ENCODE peak calls at places on chromosomes 11 and 22, in five cellular contexts. G is GM23338, N is neural crest cell, Z is nephron progenitor cell, J is RWPE2. T is an unnamed sample.

GRCh38 chr22:28955817-28956216 is 72.4 kb downstream of the ZNRF3 start:
- DNase-seq in G (no peak), Z (no peak), J (no peak), N (no peak), T (no peak)

GRCh38 chr11:133948711-133949110 is 8.1 kb downstream of the IGSF9B start:
- DNase-seq in J (no peak), Z (no peak), G (no peak), N (no peak), T (no peak)

GRCh38 chr11:66072518-66072917 is 2.4 kb downstream of the PACS1 start:
- DNase-seq in G (no peak), N (no peak), Z (no peak), J (no peak), T (no peak)

GRCh38 chr11:10735532-10736465 is 15.2 kb upstream of the CTR9 start:
- DNase-seq in J (peak), Z (peak), N (peak), G (peak), T (peak)

GRCh38 chr11:129321076-129321475 is 54.6 kb upstream of the BARX2 start:
- DNase-seq in Z (no peak), N (no peak), J (no peak), G (no peak), T (no peak)

GRCh38 chr22:20393705-20394476 is at the start of gene ZNF74:
- DNase-seq in Z (peak), G (peak), N (peak), J (no peak), T (peak)

GRCh38 chr11:65861533-65862183 is 1.4 kb downstream of the MUS81 start:
- DNase-seq in N (no peak), Z (no peak), G (no peak), J (peak), T (peak)

GRCh38 chr22:49415219-49415951 is 412.3 kb downstream of the BRD1 start:
- DNase-seq in Z (no peak), N (no peak), G (no peak), J (no peak), T (no peak)

GRCh38 chr11:123671534-123671933 is 17.1 kb upstream of the SCN3B start:
- DNase-seq in Z (no peak), N (no peak), J (no peak), G (peak), T (no peak)

GRCh38 chr11:132284048-132284447 is 913.6 kb downstream of the NTM start:
- DNase-seq in J (no peak), Z (no peak), G (peak), N (no peak), T (no peak)

GRCh38 chr11:127471662-127472061 is 471.1 kb upstream of the KIRREL3 start:
- DNase-seq in Z (no peak), J (no peak), G (peak), N (no peak), T (no peak)

DNA sequence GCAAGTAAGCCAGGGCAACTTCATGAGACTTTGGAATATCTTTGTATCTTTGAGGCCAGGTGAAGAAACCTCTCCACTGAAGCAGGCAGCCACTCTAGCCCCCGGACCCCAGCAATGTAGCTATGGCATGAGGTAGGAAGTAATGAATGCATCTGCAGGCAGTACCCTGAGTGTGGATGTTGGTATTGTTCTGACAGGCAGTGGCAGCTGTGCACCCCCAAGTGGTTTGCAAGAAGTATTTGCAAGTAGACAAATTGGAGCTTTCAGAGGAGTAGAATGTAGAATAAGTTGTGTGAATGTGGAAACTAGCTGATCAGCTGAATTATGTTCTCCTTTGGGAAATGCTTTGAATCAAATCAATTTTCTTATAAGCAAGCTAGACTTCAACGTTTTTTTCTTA is 194.4 kb upstream of the PGR start:
- DNase-seq in J (no peak), Z (no peak), N (no peak), G (peak), T (peak)
- TF ChIP-seq CTCF in J (peak), Z (no peak), N (no peak), G (peak), T (no peak)

DNA sequence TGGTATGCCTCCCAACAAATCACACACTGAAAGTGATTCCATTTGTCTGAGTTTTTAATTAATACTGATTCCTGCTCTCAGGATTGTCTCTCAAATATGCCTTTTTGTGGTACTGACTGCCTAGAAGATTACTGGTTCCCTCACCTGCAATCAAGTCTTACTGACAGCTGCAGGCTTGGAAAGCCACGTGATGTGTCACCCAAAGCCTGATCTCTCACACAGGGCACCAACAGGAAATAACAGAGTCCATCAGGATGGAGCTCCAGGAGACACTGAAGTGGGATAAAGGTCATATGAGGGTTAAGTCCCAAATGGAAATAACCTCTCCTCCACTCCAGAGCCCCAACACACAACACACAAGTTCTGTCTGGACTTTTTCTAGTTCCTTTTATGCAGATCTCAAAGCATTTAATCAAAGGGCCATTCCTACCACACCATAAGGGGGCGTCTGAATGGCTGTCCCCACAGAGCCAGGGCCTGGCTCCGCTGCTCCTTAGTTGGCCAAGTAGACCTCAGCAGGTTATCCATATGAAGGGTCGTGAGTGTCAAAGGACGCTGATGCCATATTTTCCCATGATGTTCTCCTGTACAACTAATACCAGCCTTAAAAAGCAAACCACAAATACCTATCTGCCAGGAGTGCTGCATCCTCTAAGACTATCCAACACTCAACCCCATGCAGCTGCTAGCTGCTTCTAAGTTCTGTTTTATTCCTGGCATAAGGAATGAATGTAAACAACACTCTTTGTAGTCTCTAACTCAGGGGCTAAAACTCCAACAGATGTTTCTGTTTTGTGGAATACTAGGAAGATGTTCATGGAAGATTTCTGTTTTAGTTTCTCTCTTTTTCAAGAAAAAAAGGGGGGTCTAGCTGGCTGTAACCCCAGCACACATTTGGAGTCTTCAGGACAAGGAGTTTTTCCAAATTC is 13.0 kb downstream of the SCUBE2 start:
- DNase-seq in J (no peak), G (peak), Z (no peak), N (no peak), T (no peak)
- TF ChIP-seq CTCF in J (no peak), G (peak), Z (no peak), N (no peak), T (no peak)

DNA sequence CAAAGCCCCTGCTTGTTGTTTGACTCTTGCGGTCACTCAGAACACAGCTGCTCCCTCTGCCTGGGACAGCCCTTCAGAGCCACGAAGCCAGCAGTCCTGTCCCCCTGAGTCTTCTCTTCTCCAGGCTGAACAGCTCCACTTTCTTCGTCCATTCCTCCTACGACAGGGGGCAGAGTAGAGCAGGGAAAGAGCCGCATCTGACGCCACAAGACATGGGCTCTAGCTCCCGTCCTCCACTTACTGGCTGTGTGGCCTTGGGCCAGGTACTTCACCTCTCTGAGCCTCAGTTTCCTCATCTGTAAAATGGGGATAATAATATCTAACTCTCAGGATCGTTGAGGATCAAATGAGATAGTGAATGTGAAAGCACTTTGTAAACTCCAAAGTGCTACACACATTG is 29.9 kb downstream of the CHRDL2 start:
- DNase-seq in J (no peak), G (peak), N (no peak), Z (no peak), T (no peak)
- TF ChIP-seq CTCF in J (no peak), G (peak), N (no peak), Z (no peak), T (no peak)

DNA sequence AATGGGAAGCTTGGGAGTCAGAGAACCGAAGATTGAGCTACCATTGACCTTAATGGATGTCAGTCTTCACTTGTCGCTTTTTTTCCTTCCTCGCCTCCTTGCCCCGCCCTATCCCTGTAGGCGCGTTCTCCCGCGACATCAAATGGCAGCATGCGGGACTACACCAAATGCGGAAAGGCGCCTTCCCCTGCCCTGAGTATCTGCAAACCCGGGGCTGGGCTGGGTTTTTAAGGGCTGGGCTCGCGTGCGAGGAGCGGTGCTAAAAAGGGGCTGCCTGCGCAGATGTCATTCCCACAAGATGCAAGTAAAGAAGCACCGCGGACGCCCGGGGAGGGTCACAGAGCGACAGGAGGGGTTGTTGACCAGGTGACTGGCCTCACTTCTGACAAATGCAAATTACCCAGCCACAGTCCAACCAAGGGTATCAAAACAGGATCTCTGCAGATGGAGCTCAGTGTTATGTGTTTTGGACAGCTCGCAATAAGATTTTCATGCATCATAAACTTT is 4.7 kb upstream of the FAM111B start:
- DNase-seq in J (no peak), Z (peak), G (peak), N (peak), T (peak)
- TF ChIP-seq CTCF in J (peak), Z (peak), G (peak), N (peak), T (no peak)

GRCh38 chr11:108432783-108433182 is 34.5 kb downstream of the C11orf65 start:
- DNase-seq in J (no peak), N (no peak), G (no peak), Z (no peak), T (no peak)
- TF ChIP-seq CTCF in J (no peak), N (no peak), G (no peak), Z (no peak), T (no peak)

DNA sequence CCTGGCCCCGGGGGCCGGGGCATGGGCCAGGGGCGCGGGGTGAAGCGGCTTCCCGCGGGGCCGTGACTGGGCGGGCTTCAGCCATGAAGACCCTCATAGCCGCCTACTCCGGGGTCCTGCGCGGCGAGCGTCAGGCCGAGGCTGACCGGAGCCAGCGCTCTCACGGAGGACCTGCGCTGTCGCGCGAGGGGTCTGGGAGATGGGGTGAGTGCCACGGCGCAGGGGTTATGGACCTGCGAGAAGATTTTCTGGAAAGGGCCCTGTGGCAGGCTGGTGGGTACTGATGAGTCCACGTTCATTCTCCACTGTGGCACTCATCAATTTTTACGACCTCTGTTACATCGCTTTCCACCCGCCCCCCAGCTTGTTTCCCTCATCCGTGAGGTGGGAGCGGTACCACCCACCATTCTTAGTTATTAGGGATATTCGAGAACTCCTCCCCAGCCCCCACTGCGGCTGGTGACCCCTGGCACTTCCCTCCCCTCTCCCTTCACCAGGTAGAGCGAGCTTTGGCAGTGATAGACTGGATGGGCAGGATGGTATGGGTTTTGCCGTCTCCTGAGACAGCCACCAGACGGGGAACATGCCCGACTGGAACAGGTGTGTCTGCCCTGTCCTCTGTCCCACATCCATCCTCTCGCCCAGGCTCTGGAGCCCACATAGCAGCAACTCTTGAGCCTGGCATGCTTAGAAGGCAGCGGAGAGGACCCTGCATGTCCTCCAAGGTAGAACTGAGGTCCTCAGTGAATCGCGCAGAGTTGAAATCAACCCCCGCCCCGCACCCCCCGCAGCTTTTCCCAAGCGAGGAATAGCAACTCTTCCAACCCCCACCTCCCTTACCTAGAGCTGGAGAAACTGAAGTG is 562 bp downstream of the DGAT2 start:
- DNase-seq in N (no peak), J (no peak), G (peak), Z (no peak), T (no peak)
- TF ChIP-seq CTCF in N (no peak), J (no peak), G (no peak), Z (no peak), T (no peak)

GRCh38 chr11:118876261-118876660 is 7.4 kb upstream of the CXCR5 start:
- DNase-seq in J (no peak), G (no peak), Z (no peak), N (no peak), T (no peak)

GRCh38 chr11:118873804-118874203 is 9.9 kb upstream of the CXCR5 start:
- DNase-seq in N (no peak), G (no peak), J (no peak), Z (no peak), T (no peak)

GRCh38 chr11:118872403-118872821 is 11.3 kb upstream of the CXCR5 start:
- DNase-seq in J (no peak), Z (no peak), N (no peak), G (no peak), T (no peak)

GRCh38 chr11:118868659-118869058 is 15.0 kb upstream of the CXCR5 start:
- DNase-seq in Z (no peak), N (no peak), J (no peak), G (no peak), T (no peak)

DNA sequence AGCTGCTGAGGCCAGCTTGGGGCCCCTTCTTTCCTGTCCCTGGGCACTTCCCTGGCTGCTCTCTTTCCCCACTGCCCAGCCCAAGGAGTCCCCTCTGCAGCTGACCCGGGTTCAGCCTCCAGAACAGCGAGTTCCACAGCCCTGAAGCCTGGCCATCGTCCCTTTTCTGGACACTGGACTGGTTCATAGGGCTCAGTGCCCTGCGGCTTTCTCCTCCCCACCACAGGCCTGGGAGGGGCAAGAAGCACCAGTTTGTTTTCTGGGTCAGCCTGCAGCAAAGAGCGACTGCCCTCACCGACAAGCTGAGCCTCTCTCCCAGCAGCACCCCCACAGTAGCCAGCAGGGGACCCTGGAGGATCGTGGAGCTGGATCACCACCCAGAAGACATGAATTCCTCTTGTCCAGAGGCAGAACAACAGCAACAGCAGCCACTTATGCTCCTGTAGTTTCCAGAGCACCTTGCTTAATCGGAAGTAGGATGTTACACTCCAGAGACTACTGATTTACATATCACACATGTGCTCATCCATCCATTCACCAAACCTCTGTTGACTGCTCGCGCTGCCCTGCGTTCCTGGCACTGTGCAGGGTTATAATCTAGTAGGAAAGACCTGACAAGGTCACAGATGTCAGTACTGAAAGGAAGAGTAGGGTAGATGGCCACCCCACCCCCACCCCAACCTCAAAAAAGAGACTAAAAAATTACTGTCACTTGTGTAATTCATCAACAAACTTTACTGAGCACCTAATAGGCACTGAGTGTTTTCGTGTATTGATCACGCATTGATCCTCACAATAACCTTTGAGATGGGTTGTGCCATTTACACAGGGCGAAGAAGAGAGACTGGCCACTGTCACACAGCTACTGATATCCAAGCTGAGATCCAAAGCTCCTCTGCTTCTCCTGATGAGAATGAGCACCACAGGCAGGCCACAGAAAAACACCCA is 13.0 kb upstream of the CXCR5 start:
- DNase-seq in Z (peak), G (peak), J (no peak), N (peak), T (no peak)
- TF ChIP-seq CTCF in Z (no peak), G (peak), J (no peak), N (no peak), T (no peak)

GRCh38 chr22:45023431-45023830 is 13.6 kb upstream of the PHF21B start:
- DNase-seq in N (no peak), G (peak), Z (no peak), J (no peak), T (no peak)

GRCh38 chr22:45014658-45015057 is 4.9 kb upstream of the PHF21B start:
- DNase-seq in Z (no peak), N (no peak), G (peak), J (no peak), T (no peak)

GRCh38 chr22:45019861-45020655 is 10.3 kb upstream of the PHF21B start:
- DNase-seq in G (no peak), Z (no peak), N (no peak), J (no peak), T (no peak)
- TF ChIP-seq CTCF in G (no peak), Z (no peak), N (no peak), J (no peak), T (no peak)

GRCh38 chr11:31499576-31500178 is 9.7 kb downstream of the IMMP1L start:
- DNase-seq in J (no peak), Z (no peak), G (no peak), N (no peak), T (no peak)
- TF ChIP-seq CTCF in J (no peak), Z (no peak), G (no peak), N (no peak), T (no peak)

T was measured in endothelial cell.